ENCODE peak calls at places on chromosomes 7 and 10, in nine cellular contexts. H is fibroblast of lung, X is glutamatergic neuron, D is colonic mucosa, S is GM06990, A is psoas muscle, C is mucosa of descending colon, Y is A549, L is spleen. M is an unnamed sample.

GRCh38 chr7:116724560-116725231 is 52.7 kb downstream of the MET start:
- DNase-seq in Y (no peak), H (no peak), S (no peak), X (no peak), C (no peak), L (no peak), A (no peak), D (no peak), M (no peak)

GRCh38 chr10:99927719-99928280 is 81.9 kb downstream of the DNMBP start:
- DNase-seq in Y (peak; percentile 36), A (no peak), D (peak; percentile 54), L (no peak), H (peak; percentile 29), S (no peak), C (no peak), X (no peak), M (no peak)

GRCh38 chr10:86536294-86536861 is 14.8 kb upstream of the WAPL start:
- DNase-seq in H (no peak), Y (no peak), D (no peak), L (peak; percentile 85), S (peak; percentile 17), X (peak; percentile 37), A (no peak), C (peak; percentile 60), M (no peak)

GRCh38 chr7:84013616-84014240 is 180.9 kb downstream of the SEMA3A start:
- DNase-seq in L (no peak), D (no peak), X (no peak), C (no peak), A (no peak), Y (no peak), H (no peak), S (no peak), M (no peak)

GRCh38 chr10:118590334-118590733 is 5.1 kb downstream of the PRLHR start:
- DNase-seq in S (no peak), H (peak; percentile 8), D (no peak), L (no peak), C (no peak), A (no peak), X (no peak), Y (peak; percentile 15), M (no peak)

GRCh38 chr10:13784067-13784466 is 197.3 kb downstream of the PRPF18 start:
- DNase-seq in C (no peak), X (no peak), H (peak; percentile 50), A (no peak), D (no peak), S (no peak), L (no peak), Y (no peak), M (peak; percentile 36)

GRCh38 chr10:110163192-110163773 is 44.1 kb upstream of the MXI1 start:
- DNase-seq in S (no peak), D (no peak), Y (no peak), L (no peak), A (no peak), H (no peak), C (no peak), X (no peak), M (no peak)

GRCh38 chr10:132303361-132304115 is 4.2 kb downstream of the STK32C start:
- DNase-seq in Y (no peak), X (no peak), L (peak; percentile 65), D (no peak), A (no peak), S (no peak), C (peak; percentile 10), H (no peak), M (no peak)

GRCh38 chr7:1946025-1946424 is 275.9 kb downstream of the ELFN1 start:
- DNase-seq in Y (no peak), D (no peak), H (no peak), S (no peak), C (peak; percentile 43), A (peak; percentile 4), X (peak; percentile 12), L (peak; percentile 61), M (no peak)

GRCh38 chr10:72328045-72328828 is 26.5 kb downstream of the DNAJB12 start:
- DNase-seq in C (no peak), D (peak; percentile 77), S (no peak), H (peak; percentile 46), A (peak; percentile 71), Y (peak; percentile 85), L (no peak), X (peak; percentile 80), M (peak; percentile 76)

GRCh38 chr10:76769587-76769986 is 868.0 kb downstream of the KCNMA1 start:
- DNase-seq in L (no peak), H (no peak), D (no peak), A (no peak), C (no peak), X (no peak), Y (no peak), S (no peak), M (no peak)

GRCh38 chr7:139950881-139951525 is 111.7 kb downstream of the PARP12 start:
- DNase-seq in L (no peak), Y (peak; percentile 49), A (no peak), D (no peak), C (no peak), H (no peak), X (no peak), S (no peak), M (no peak)

GRCh38 chr10:132925614-132926013 is 16.8 kb downstream of the CFAP46 start:
- DNase-seq in C (no peak), H (no peak), Y (no peak), S (no peak), D (no peak), L (peak; percentile 71), A (no peak), X (peak; percentile 10), M (no peak)

GRCh38 chr10:109474817-109475216 is 448.5 kb downstream of the XPNPEP1 start:
- DNase-seq in H (no peak), D (no peak), S (no peak), A (no peak), X (no peak), L (no peak), C (no peak), Y (no peak), M (peak; percentile 15)

GRCh38 chr7:34061175-34061574 is 155.8 kb downstream of the BMPER start:
- DNase-seq in S (no peak), C (no peak), L (no peak), Y (peak; percentile 81), X (no peak), A (no peak), D (no peak), H (peak; percentile 88), M (no peak)

GRCh38 chr10:94088926-94089381 is 95.2 kb downstream of the PLCE1 start:
- DNase-seq in X (no peak), C (no peak), H (peak; percentile 61), D (no peak), S (no peak), A (no peak), L (no peak), Y (no peak), M (no peak)

GRCh38 chr7:64951250-64951848 is 39.5 kb downstream of the ZNF117 start:
- DNase-seq in A (no peak), Y (peak; percentile 46), X (no peak), H (peak; percentile 26), D (no peak), C (no peak), L (no peak), S (no peak), M (no peak)

GRCh38 chr7:42198296-42198695 is 38.7 kb downstream of the GLI3 start:
- DNase-seq in L (no peak), D (no peak), Y (no peak), X (no peak), A (no peak), H (peak; percentile 58), C (no peak), S (no peak), M (no peak)

GRCh38 chr10:45000138-45000763 is 472 bp upstream of the ZNF22 start:
- DNase-seq in H (peak; percentile 51), X (peak; percentile 89), C (peak; percentile 75), D (peak; percentile 55), A (peak; percentile 89), Y (no peak), S (no peak), L (no peak), M (no peak)

GRCh38 chr10:43258032-43258921 is 8.6 kb downstream of the RASGEF1A start:
- DNase-seq in Y (no peak), A (no peak), L (no peak), H (no peak), C (no peak), X (no peak), D (no peak), S (no peak), M (no peak)

GRCh38 chr7:50614721-50615518 is 49.7 kb upstream of the DDC start:
- DNase-seq in S (no peak), Y (peak; percentile 14), H (no peak), D (peak; percentile 66), X (no peak), C (no peak), A (no peak), L (no peak), M (no peak)
- TF ChIP-seq CTCF in S (peak; percentile 46), Y (no peak), H (peak; percentile 21), D (peak; percentile 48), X (no peak), C (peak; percentile 29), A (peak; percentile 43), L (no peak), M (no peak)

DNA sequence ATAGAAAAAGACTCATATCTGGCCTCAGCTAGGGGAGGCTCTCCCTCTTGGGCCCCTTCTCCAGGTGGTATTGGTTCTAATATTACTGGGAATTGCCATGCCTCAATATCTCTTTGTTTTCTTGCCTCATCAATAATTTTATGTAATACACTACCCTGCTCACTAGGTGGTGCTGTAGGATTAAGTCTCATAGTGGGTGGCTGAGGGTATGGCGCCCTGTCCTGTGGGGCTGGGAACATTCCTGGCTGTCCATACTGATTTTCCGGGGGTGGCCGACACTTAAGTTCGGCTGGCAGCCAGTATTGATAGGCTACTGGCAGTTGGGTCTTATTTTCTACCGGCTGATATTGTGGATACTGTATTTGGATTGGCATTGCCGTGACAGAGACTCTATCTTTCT is 9.0 kb upstream of the TAS2R3 start:
- DNase-seq in S (no peak), Y (peak; percentile 33), C (no peak), X (no peak), H (peak; percentile 3), D (no peak), L (no peak), A (no peak), M (peak; percentile 35)
- TF ChIP-seq CTCF in S (peak; percentile 47), Y (peak; percentile 15), C (no peak), X (peak; percentile 61), H (peak; percentile 48), D (no peak), L (no peak), A (no peak), M (peak; percentile 83)

DNA sequence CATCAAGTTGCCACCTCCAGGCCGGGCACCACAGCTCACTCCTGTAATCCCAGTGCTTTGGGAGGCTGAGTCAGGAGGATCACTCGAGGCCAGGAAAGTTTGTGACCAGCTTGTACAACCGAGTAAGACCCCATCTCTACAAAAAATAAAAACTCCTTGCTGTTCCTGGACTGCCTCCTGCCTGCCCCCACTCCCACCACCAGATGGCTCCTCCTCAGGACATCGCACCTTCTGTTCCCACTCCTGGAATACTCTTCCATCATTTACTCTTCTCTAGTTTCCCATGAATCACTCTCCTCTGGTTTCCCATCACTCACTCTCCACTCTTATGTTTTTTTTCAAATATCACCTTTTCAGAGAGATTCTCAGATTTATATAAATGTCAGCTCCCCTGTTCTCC is 540.7 kb downstream of the CALN1 start:
- DNase-seq in X (no peak), A (no peak), H (no peak), D (no peak), S (no peak), C (no peak), Y (no peak), L (no peak), M (no peak)
- TF ChIP-seq CTCF in X (no peak), A (no peak), H (peak; percentile 12), D (no peak), S (peak; percentile 26), C (no peak), Y (no peak), L (no peak), M (peak; percentile 31)

GRCh38 chr10:7218974-7219373 is 191.9 kb downstream of the SFMBT2 start:
- DNase-seq in L (no peak), A (no peak), X (no peak), C (no peak), D (no peak), Y (peak; percentile 30), S (no peak), H (peak; percentile 52), M (no peak)
- TF ChIP-seq CTCF in L (no peak), A (no peak), X (no peak), C (no peak), D (no peak), Y (peak; percentile 8), S (no peak), H (peak; percentile 27), M (no peak)